ENCODE peak calls at places on chromosomes 2 and 18, in eight cellular contexts. G is GDM1; Q is cardiac fibroblast; J is activated B cell treated with CpG ODN at 0.5 μM for 24 hours; K is astrocyte of the spinal cord; X is activated naive CD4-positive, alpha-beta T cell treated with anti-CD3 and anti-CD28 coated beads for 36 hours; D is progenitor cell of endocrine pancreas; Y is M059J. I is an unnamed sample.

GRCh38 chr2:174343638-174344455 is 9.1 kb downstream of the SP9 start:
- DNase-seq in G (no peak), Q (no peak), J (no peak), K (no peak), X (no peak), D (no peak), Y (no peak), I (peak)

GRCh38 chr2:24793752-24794477 is 690 bp downstream of the CENPO start:
- DNase-seq in G (no peak), Q (peak), J (no peak), K (peak), X (peak), D (no peak), Y (peak), I (peak)

GRCh38 chr2:15561574-15562344 is 625 bp upstream of the NBAS start:
- DNase-seq in G (no peak), Q (peak), J (no peak), K (peak), X (peak), D (no peak), Y (peak), I (peak)

GRCh38 chr2:104848526-104848925 is 5.4 kb upstream of the POU3F3 start:
- DNase-seq in G (no peak), Q (no peak), J (no peak), K (peak), X (no peak), D (no peak), Y (no peak), I (no peak)

GRCh38 chr2:132911726-132912724 is 242.0 kb upstream of the LYPD1 start:
- DNase-seq in G (no peak), Q (peak), J (no peak), K (peak), X (no peak), D (no peak), Y (no peak), I (peak)

GRCh38 chr2:204483497-204484164 is 61.6 kb upstream of the PARD3B start:
- DNase-seq in G (no peak), Q (peak), J (no peak), K (no peak), X (no peak), D (no peak), Y (peak), I (no peak)

GRCh38 chr18:79457652-79458051 is 61.9 kb downstream of the NFATC1 start:
- DNase-seq in G (no peak), Q (no peak), J (no peak), K (no peak), X (no peak), D (no peak), Y (no peak), I (no peak)

GRCh38 chr2:2800697-2801096 is 469.6 kb upstream of the MYT1L start:
- DNase-seq in G (no peak), Q (no peak), J (no peak), K (no peak), X (no peak), D (no peak), Y (no peak), I (no peak)

GRCh38 chr18:3995476-3996102 is 459.5 kb downstream of the DLGAP1 start:
- DNase-seq in G (peak), Q (peak), J (no peak), K (peak), X (peak), D (peak), Y (peak), I (peak)

GRCh38 chr2:165141601-165142000 is 62.2 kb downstream of the SCN3A start:
- DNase-seq in G (no peak), Q (peak), J (no peak), K (peak), X (no peak), D (no peak), Y (no peak), I (no peak)

GRCh38 chr2:132477436-132477835 is 60.8 kb downstream of the GPR39 start:
- DNase-seq in G (no peak), Q (no peak), J (no peak), K (no peak), X (no peak), D (no peak), Y (no peak), I (no peak)

GRCh38 chr2:105437708-105438103 is 38.9 kb upstream of the FHL2 start:
- DNase-seq in G (no peak), Q (peak), J (no peak), K (peak), X (no peak), D (no peak), Y (peak), I (no peak)

GRCh38 chr18:42275138-42275535 is 320.1 kb downstream of the PIK3C3 start:
- DNase-seq in G (no peak), Q (no peak), J (no peak), K (no peak), X (no peak), D (no peak), Y (no peak), I (no peak)

GRCh38 chr2:12715878-12716249 is 872 bp upstream of the TRIB2 start:
- DNase-seq in G (peak), Q (peak), J (peak), K (peak), X (peak), D (peak), Y (peak), I (peak)

GRCh38 chr2:40193670-40194026 is 258.2 kb downstream of the SLC8A1 start:
- DNase-seq in G (no peak), Q (no peak), J (no peak), K (no peak), X (no peak), D (no peak), Y (no peak), I (no peak)

GRCh38 chr2:11097988-11098387 is 57.3 kb upstream of the SLC66A3 start:
- DNase-seq in G (no peak), Q (no peak), J (no peak), K (no peak), X (no peak), D (no peak), Y (no peak), I (no peak)

GRCh38 chr2:83665894-83666293 is 793.2 kb downstream of the SUCLG1 start:
- DNase-seq in G (no peak), Q (peak), J (no peak), K (peak), X (no peak), D (no peak), Y (peak), I (no peak)

GRCh38 chr2:108385411-108386071 is 7.8 kb downstream of the SULT1C4 start:
- DNase-seq in G (no peak), Q (no peak), J (no peak), K (no peak), X (no peak), D (no peak), Y (no peak), I (no peak)

GRCh38 chr2:120919216-120919615 is 183.5 kb downstream of the GLI2 start:
- DNase-seq in G (no peak), Q (no peak), J (no peak), K (no peak), X (no peak), D (no peak), Y (no peak), I (no peak)

GRCh38 chr18:13460946-13461345 is 242.4 kb downstream of the LDLRAD4 start:
- DNase-seq in G (no peak), Q (no peak), J (no peak), K (no peak), X (no peak), D (no peak), Y (no peak), I (no peak)

GRCh38 chr2:239706407-239706806 is 305.6 kb upstream of the HDAC4 start:
- DNase-seq in G (no peak), Q (no peak), J (no peak), K (no peak), X (no peak), D (no peak), Y (no peak), I (peak)

GRCh38 chr2:126902152-126902835 is 3.6 kb downstream of the TEX51 start:
- DNase-seq in G (no peak), Q (no peak), J (no peak), K (no peak), X (no peak), D (no peak), Y (no peak), I (no peak)

GRCh38 chr2:10162586-10163497 is 40.3 kb downstream of the RRM2 start:
- DNase-seq in G (no peak), Q (no peak), J (no peak), K (no peak), X (no peak), D (no peak), Y (no peak), I (peak)

GRCh38 chr2:134934150-134934549 is 15.5 kb downstream of the CCNT2 start:
- DNase-seq in G (no peak), Q (no peak), J (no peak), K (no peak), X (no peak), D (no peak), Y (no peak), I (no peak)

GRCh38 chr18:22169011-22169888 is at the start of gene GATA6:
- DNase-seq in G (no peak), Q (peak), J (no peak), K (peak), X (peak), D (peak), Y (peak), I (peak)

GRCh38 chr2:180385601-180386201 is 378.6 kb upstream of the CWC22 start:
- DNase-seq in G (no peak), Q (peak), J (no peak), K (peak), X (no peak), D (no peak), Y (peak), I (no peak)

GRCh38 chr18:3710712-3711269 is 260.8 kb downstream of the TGIF1 start:
- DNase-seq in G (peak), Q (no peak), J (no peak), K (no peak), X (no peak), D (no peak), Y (peak), I (no peak)

GRCh38 chr2:98465456-98466201 is 21.0 kb downstream of the INPP4A start:
- DNase-seq in G (peak), Q (peak), J (no peak), K (peak), X (peak), D (no peak), Y (peak), I (no peak)